ENCODE peak calls at places on chromosomes 12 and 14, in four cellular contexts. A, F, U and D are unnamed samples.

GRCh38 chr14:101453225-101453624 is 108.1 kb upstream of the DIO3 start:
- DNase-seq in F (no peak), U (no peak), A (no peak), D (no peak)

GRCh38 chr12:50573271-50573670 is 68.5 kb downstream of the DIP2B start:
- DNase-seq in F (no peak), U (no peak), A (no peak), D (no peak)

GRCh38 chr12:49518914-49519573 is 19.8 kb upstream of the KCNH3 start:
- DNase-seq in F (peak; percentile 49), U (no peak), A (no peak), D (no peak)

GRCh38 chr14:64296561-64296960 is 2.4 kb upstream of the ESR2 start:
- DNase-seq in A (no peak), F (peak; percentile 74), U (no peak), D (no peak)

GRCh38 chr12:104699489-104700194 is 242.9 kb downstream of the CHST11 start:
- DNase-seq in A (no peak), U (no peak), F (peak; percentile 15), D (peak; percentile 50)

GRCh38 chr12:79420146-79420618 is 270.6 kb downstream of the PAWR start:
- DNase-seq in A (peak; percentile 45), U (no peak), F (peak; percentile 95), D (peak; percentile 98)

GRCh38 chr12:1791104-1791927 is 29.0 kb upstream of the LRTM2 start:
- DNase-seq in U (peak; percentile 75), A (peak; percentile 38), F (peak; percentile 81), D (peak; percentile 63)

GRCh38 chr12:117646595-117646994 is 285.2 kb upstream of the NOS1 start:
- DNase-seq in A (no peak), F (no peak), U (no peak), D (no peak)

GRCh38 chr12:114741940-114742339 is 58.0 kb upstream of the TBX3 start:
- DNase-seq in U (no peak), A (no peak), F (no peak), D (no peak)

GRCh38 chr12:106228320-106228710 is 19.5 kb downstream of the CKAP4 start:
- DNase-seq in U (no peak), F (no peak), A (no peak), D (no peak)

GRCh38 chr14:30108975-30109700 is 181.5 kb upstream of the PRKD1 start:
- DNase-seq in F (peak; percentile 53), A (no peak), U (no peak), D (peak; percentile 75)

GRCh38 chr12:116524964-116525379 is 34.2 kb upstream of the MAP1LC3B2 start:
- DNase-seq in U (no peak), F (peak; percentile 72), A (no peak), D (peak; percentile 53)

GRCh38 chr12:6069452-6070093 is 54.9 kb downstream of the VWF start:
- DNase-seq in A (no peak), F (peak; percentile 87), U (no peak), D (peak; percentile 95)

GRCh38 chr12:122646568-122647220 is 56.5 kb downstream of the HCAR2 start:
- DNase-seq in A (no peak), F (peak; percentile 81), U (no peak), D (peak; percentile 86)

GRCh38 chr14:32038876-32039275 is 38.2 kb upstream of the ARHGAP5 start:
- DNase-seq in A (no peak), U (no peak), F (no peak), D (no peak)

GRCh38 chr14:99758121-99758871 is 34.9 kb upstream of the EML1 start:
- DNase-seq in U (no peak), A (no peak), F (peak; percentile 91), D (peak; percentile 96)

GRCh38 chr14:46490150-46490769 is 161.3 kb downstream of the RPL10L start:
- DNase-seq in A (peak; percentile 12), U (no peak), F (no peak), D (no peak)

GRCh38 chr14:33914676-33915516 is 36.0 kb downstream of the EGLN3 start:
- DNase-seq in U (no peak), A (peak; percentile 79), F (peak; percentile 75), D (peak; percentile 48)

GRCh38 chr12:112546996-112547395 is 128.2 kb downstream of the PTPN11 start:
- DNase-seq in A (no peak), U (no peak), F (no peak), D (no peak)

GRCh38 chr14:104864267-104865068 is 600 bp upstream of the CEP170B start:
- DNase-seq in F (no peak), U (peak; percentile 93), A (peak; percentile 33), D (no peak)

GRCh38 chr14:77284066-77284855 is 13.3 kb upstream of the NGB start:
- DNase-seq in A (no peak), F (no peak), U (no peak), D (no peak)

GRCh38 chr12:120735181-120735580 is 9.6 kb downstream of the ACADS start:
- DNase-seq in U (no peak), A (no peak), F (no peak), D (no peak)

GRCh38 chr12:126936181-126936851 is 1330.7 kb upstream of the TMEM132C start:
- DNase-seq in U (peak; percentile 33), F (no peak), A (peak; percentile 19), D (peak; percentile 20)

GRCh38 chr12:93419388-93420034 is 22.2 kb downstream of the UBE2N start:
- DNase-seq in F (peak; percentile 79), U (no peak), A (no peak), D (peak; percentile 74)

GRCh38 chr12:213527-213932 is 427 bp downstream of the SLC6A12 start:
- DNase-seq in F (no peak), A (no peak), U (no peak), D (no peak)

GRCh38 chr12:24421759-24422158 is 472.3 kb upstream of the SOX5 start:
- DNase-seq in A (no peak), F (no peak), U (no peak), D (no peak)

GRCh38 chr12:109109756-109110350 is 6.5 kb upstream of the ACACB start:
- DNase-seq in F (no peak), A (no peak), U (no peak), D (no peak)

GRCh38 chr12:104275689-104276088 is 27.9 kb upstream of the EID3 start:
- DNase-seq in U (no peak), F (no peak), A (no peak), D (no peak)

GRCh38 chr14:22002860-22003284 is 329.3 kb upstream of the OR4E1 start:
- DNase-seq in U (peak; percentile 22), F (no peak), A (peak; percentile 16), D (no peak)

GRCh38 chr12:122021822-122022392 is at the start of gene BCL7A:
- DNase-seq in A (peak; percentile 22), U (peak; percentile 76), F (peak; percentile 77), D (peak; percentile 82)

DNA sequence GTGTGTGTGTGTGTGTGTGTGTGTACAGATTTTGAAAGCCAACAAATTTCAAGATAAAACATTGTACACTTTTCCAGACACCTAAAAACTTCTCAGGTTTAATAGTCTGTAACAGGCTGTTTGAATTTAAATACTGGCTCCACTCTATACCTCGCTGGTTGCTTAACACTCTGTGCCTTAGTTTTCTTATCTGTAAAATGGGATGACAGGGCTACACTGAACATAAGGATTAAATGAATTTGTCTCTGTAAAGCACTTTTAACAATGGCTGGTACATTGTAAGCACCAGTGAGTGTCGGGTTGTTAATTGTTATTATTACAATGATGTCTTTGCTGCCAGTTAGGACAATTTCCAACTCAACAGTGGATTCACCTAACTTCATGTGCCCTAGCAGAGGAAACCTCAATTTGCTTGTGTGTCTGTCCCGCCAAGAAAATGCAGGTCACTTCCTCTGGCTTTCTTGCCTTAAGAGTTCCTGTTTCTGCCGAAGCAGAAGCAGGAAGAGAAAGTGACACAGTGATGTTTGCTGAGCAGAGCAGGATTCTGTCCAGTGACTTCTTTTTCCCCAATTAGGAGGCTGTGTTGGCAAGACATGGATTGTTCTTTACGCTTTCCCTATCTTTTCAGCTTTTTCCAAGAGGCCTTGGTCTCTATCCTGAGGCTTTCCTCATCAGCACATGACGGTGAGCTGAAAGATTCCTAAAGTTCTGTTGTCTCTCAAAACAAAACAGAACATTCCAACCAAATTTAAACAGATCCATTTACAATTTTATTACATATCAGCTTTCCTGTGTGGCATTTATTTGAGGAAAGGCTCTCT is 154.1 kb upstream of the ATP2B1 start:
- DNase-seq in F (peak; percentile 35), U (peak; percentile 42), A (no peak), D (peak; percentile 21)
- H3K4me3 ChIP-seq in F (no peak overlapping the region), U (no peak overlapping the region), A (no peak overlapping the region), D (no peak overlapping the region)

DNA sequence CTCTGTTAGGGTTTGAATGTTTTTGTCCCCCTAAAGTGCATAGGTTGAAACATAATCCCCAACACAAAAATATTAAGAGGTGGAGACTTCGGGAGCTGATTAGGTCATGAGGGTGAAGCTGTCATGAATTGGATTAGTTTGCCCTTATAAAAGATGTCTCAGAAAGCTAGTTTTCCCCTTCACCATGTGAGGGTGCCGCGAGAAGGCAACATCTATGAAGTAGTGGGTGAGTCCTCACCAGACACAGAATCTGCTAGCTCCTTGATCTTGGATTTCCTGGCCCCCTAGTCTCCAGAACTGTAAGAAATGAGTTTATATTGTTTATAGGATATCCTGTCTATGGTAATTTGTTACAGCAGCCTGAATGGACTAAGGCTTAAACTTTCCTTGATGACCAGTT is 301.5 kb upstream of the ATP2B1 start:
- DNase-seq in U (no peak), A (no peak), F (peak; percentile 39), D (no peak)
- TF ChIP-seq CTCF in U (no peak), A (no peak), F (no peak), D (no peak)

GRCh38 chr14:38947343-38947742 is 155.7 kb downstream of the SEC23A start:
- DNase-seq in F (no peak), U (no peak), A (no peak), D (no peak)
- H3K4me3 ChIP-seq in F (no peak overlapping the region), U (no peak overlapping the region), A (no peak overlapping the region), D (no peak overlapping the region)

GRCh38 chr14:85528080-85528881 is 1.7 kb upstream of the FLRT2 start:
- DNase-seq in A (no peak), F (peak; percentile 93), U (no peak), D (peak; percentile 93)
- TF ChIP-seq CTCF in A (no peak), F (peak; percentile 54), U (no peak), D (peak; percentile 84)

GRCh38 chr12:130956009-130956408 is 2.3 kb downstream of the ADGRD1 start:
- DNase-seq in F (no peak), U (no peak), A (no peak), D (no peak)
- H3K4me3 ChIP-seq in F (no peak overlapping the region), U (no peak overlapping the region), A (no peak overlapping the region), D (no peak overlapping the region)

GRCh38 chr12:54017027-54017788 is 8.4 kb downstream of the HOXC8 start:
- DNase-seq in A (no peak), F (no peak), U (no peak), D (no peak)
- TF ChIP-seq CTCF in A (no peak), F (no peak), U (no peak), D (peak; percentile 24)